ENCODE peak calls at places on chromosome 17, in eight cellular contexts. One of them, this sample, is unnamed.
A peak's percentile ranks its signal among the peaks of the same experiment; 100 is the strongest.

GRCh38 chr17:45171338-45172231 is 9.9 kb downstream of the HEXIM2 start:
- DNase-seq in lower leg skin: peak; percentile 93
- DNase-seq in AG04450: no peak
- DNase-seq in tibial artery: peak; percentile 74
- DNase-seq in progenitor cell of endocrine pancreas: no peak
- DNase-seq in omental fat pad: no peak
- DNase-seq in BJ: no peak
- DNase-seq in CD4-positive, alpha-beta T cell: no peak
- DNase-seq in this sample: no peak

GRCh38 chr17:39062846-39063680 is 88.4 kb downstream of the PLXDC1 start:
- DNase-seq in omental fat pad: no peak
- DNase-seq in lower leg skin: no peak
- DNase-seq in CD4-positive, alpha-beta T cell: no peak
- DNase-seq in BJ: peak; percentile 26
- DNase-seq in tibial artery: no peak
- DNase-seq in AG04450: no peak
- DNase-seq in progenitor cell of endocrine pancreas: no peak
- DNase-seq in this sample: no peak

GRCh38 chr17:71251936-71252335 is 868.9 kb upstream of the SOX9 start:
- DNase-seq in CD4-positive, alpha-beta T cell: no peak
- DNase-seq in lower leg skin: no peak
- DNase-seq in omental fat pad: no peak
- DNase-seq in progenitor cell of endocrine pancreas: no peak
- DNase-seq in tibial artery: no peak
- DNase-seq in AG04450: no peak
- DNase-seq in BJ: no peak
- DNase-seq in this sample: no peak

GRCh38 chr17:59830846-59831486 is 61.8 kb downstream of the TUBD1 start:
- DNase-seq in progenitor cell of endocrine pancreas: no peak
- DNase-seq in BJ: no peak
- DNase-seq in AG04450: no peak
- DNase-seq in tibial artery: no peak
- DNase-seq in CD4-positive, alpha-beta T cell: no peak
- DNase-seq in lower leg skin: peak; percentile 60
- DNase-seq in omental fat pad: no peak
- DNase-seq in this sample: no peak

GRCh38 chr17:72587156-72587555 is 466.3 kb downstream of the SOX9 start:
- DNase-seq in progenitor cell of endocrine pancreas: no peak
- DNase-seq in tibial artery: no peak
- DNase-seq in lower leg skin: no peak
- DNase-seq in CD4-positive, alpha-beta T cell: no peak
- DNase-seq in omental fat pad: no peak
- DNase-seq in BJ: no peak
- DNase-seq in AG04450: no peak
- DNase-seq in this sample: no peak

GRCh38 chr17:27513849-27514248 is 57.6 kb downstream of the KSR1 start:
- DNase-seq in CD4-positive, alpha-beta T cell: no peak
- DNase-seq in lower leg skin: no peak
- DNase-seq in BJ: no peak
- DNase-seq in tibial artery: no peak
- DNase-seq in progenitor cell of endocrine pancreas: no peak
- DNase-seq in AG04450: no peak
- DNase-seq in omental fat pad: no peak
- DNase-seq in this sample: no peak

GRCh38 chr17:57552114-57552601 is 192.9 kb downstream of the CCDC182 start:
- DNase-seq in lower leg skin: no peak
- DNase-seq in omental fat pad: no peak
- DNase-seq in tibial artery: no peak
- DNase-seq in CD4-positive, alpha-beta T cell: no peak
- DNase-seq in progenitor cell of endocrine pancreas: no peak
- DNase-seq in AG04450: no peak
- DNase-seq in BJ: no peak
- DNase-seq in this sample: no peak

GRCh38 chr17:80087346-80088265 is 13.8 kb upstream of the GAA start:
- DNase-seq in tibial artery: no peak
- DNase-seq in CD4-positive, alpha-beta T cell: no peak
- DNase-seq in BJ: no peak
- DNase-seq in omental fat pad: no peak
- DNase-seq in AG04450: no peak
- DNase-seq in lower leg skin: peak; percentile 65
- DNase-seq in progenitor cell of endocrine pancreas: no peak
- DNase-seq in this sample: no peak

GRCh38 chr17:29430275-29430674 is 40.1 kb downstream of the TAOK1 start:
- DNase-seq in AG04450: no peak
- DNase-seq in BJ: no peak
- DNase-seq in tibial artery: no peak
- DNase-seq in omental fat pad: no peak
- DNase-seq in progenitor cell of endocrine pancreas: no peak
- DNase-seq in lower leg skin: no peak
- DNase-seq in CD4-positive, alpha-beta T cell: no peak
- DNase-seq in this sample: no peak

GRCh38 chr17:40474419-40475002 is 26.9 kb downstream of the TNS4 start:
- DNase-seq in progenitor cell of endocrine pancreas: no peak
- DNase-seq in omental fat pad: no peak
- DNase-seq in BJ: no peak
- DNase-seq in lower leg skin: no peak
- DNase-seq in CD4-positive, alpha-beta T cell: no peak
- DNase-seq in AG04450: no peak
- DNase-seq in tibial artery: no peak
- DNase-seq in this sample: no peak

GRCh38 chr17:67414559-67414958 is 37.5 kb downstream of the PITPNC1 start:
- DNase-seq in lower leg skin: no peak
- DNase-seq in tibial artery: no peak
- DNase-seq in omental fat pad: no peak
- DNase-seq in BJ: no peak
- DNase-seq in CD4-positive, alpha-beta T cell: no peak
- DNase-seq in progenitor cell of endocrine pancreas: no peak
- DNase-seq in AG04450: no peak
- DNase-seq in this sample: no peak

GRCh38 chr17:45783593-45784292 is 377 bp upstream of the CRHR1 start:
- DNase-seq in lower leg skin: peak; percentile 88
- DNase-seq in tibial artery: no peak
- DNase-seq in progenitor cell of endocrine pancreas: peak; percentile 22
- DNase-seq in CD4-positive, alpha-beta T cell: no peak
- DNase-seq in AG04450: no peak
- DNase-seq in BJ: no peak
- DNase-seq in omental fat pad: no peak
- DNase-seq in this sample: no peak

GRCh38 chr17:61809816-61810392 is 53.4 kb downstream of the BRIP1 start:
- DNase-seq in AG04450: no peak
- DNase-seq in lower leg skin: no peak
- DNase-seq in omental fat pad: no peak
- DNase-seq in progenitor cell of endocrine pancreas: no peak
- DNase-seq in BJ: no peak
- DNase-seq in CD4-positive, alpha-beta T cell: no peak
- DNase-seq in tibial artery: no peak
- DNase-seq in this sample: no peak

GRCh38 chr17:66915792-66916191 is 48.7 kb upstream of the CACNG4 start:
- DNase-seq in omental fat pad: no peak
- DNase-seq in AG04450: no peak
- DNase-seq in progenitor cell of endocrine pancreas: no peak
- DNase-seq in lower leg skin: no peak
- DNase-seq in CD4-positive, alpha-beta T cell: no peak
- DNase-seq in tibial artery: no peak
- DNase-seq in BJ: no peak
- DNase-seq in this sample: no peak

GRCh38 chr17:49223517-49224197 is 6.9 kb downstream of the PHOSPHO1 start:
- DNase-seq in tibial artery: no peak
- DNase-seq in progenitor cell of endocrine pancreas: peak; percentile 69
- DNase-seq in omental fat pad: peak; percentile 46
- DNase-seq in BJ: no peak
- DNase-seq in lower leg skin: peak; percentile 91
- DNase-seq in CD4-positive, alpha-beta T cell: peak; percentile 57
- DNase-seq in AG04450: no peak
- DNase-seq in this sample: peak; percentile 83

GRCh38 chr17:59406808-59407381 is 75.4 kb downstream of the YPEL2 start:
- DNase-seq in progenitor cell of endocrine pancreas: no peak
- DNase-seq in BJ: no peak
- DNase-seq in omental fat pad: no peak
- DNase-seq in CD4-positive, alpha-beta T cell: no peak
- DNase-seq in AG04450: peak; percentile 26
- DNase-seq in tibial artery: no peak
- DNase-seq in lower leg skin: no peak
- DNase-seq in this sample: no peak

GRCh38 chr17:76868669-76869208 is 535 bp downstream of the MGAT5B start:
- DNase-seq in BJ: no peak
- DNase-seq in progenitor cell of endocrine pancreas: peak; percentile 15
- DNase-seq in CD4-positive, alpha-beta T cell: no peak
- DNase-seq in lower leg skin: no peak
- DNase-seq in omental fat pad: no peak
- DNase-seq in tibial artery: no peak
- DNase-seq in AG04450: no peak
- DNase-seq in this sample: no peak

GRCh38 chr17:6166492-6167179 is 96.5 kb downstream of the WSCD1 start:
- DNase-seq in omental fat pad: no peak
- DNase-seq in lower leg skin: peak; percentile 29
- DNase-seq in progenitor cell of endocrine pancreas: no peak
- DNase-seq in tibial artery: no peak
- DNase-seq in BJ: no peak
- DNase-seq in AG04450: no peak
- DNase-seq in CD4-positive, alpha-beta T cell: no peak
- DNase-seq in this sample: no peak

GRCh38 chr17:29608986-29609385 is 13.7 kb downstream of the CORO6 start:
- DNase-seq in AG04450: no peak
- DNase-seq in CD4-positive, alpha-beta T cell: no peak
- DNase-seq in progenitor cell of endocrine pancreas: no peak
- DNase-seq in omental fat pad: no peak
- DNase-seq in BJ: no peak
- DNase-seq in tibial artery: no peak
- DNase-seq in lower leg skin: no peak
- DNase-seq in this sample: no peak

GRCh38 chr17:17763734-17764133 is 73.1 kb downstream of the SREBF1 start:
- DNase-seq in AG04450: no peak
- DNase-seq in CD4-positive, alpha-beta T cell: no peak
- DNase-seq in progenitor cell of endocrine pancreas: no peak
- DNase-seq in omental fat pad: no peak
- DNase-seq in lower leg skin: no peak
- DNase-seq in BJ: no peak
- DNase-seq in tibial artery: no peak
- DNase-seq in this sample: no peak
- TF ChIP-seq CTCF in AG04450: no peak
- TF ChIP-seq CTCF in CD4-positive, alpha-beta T cell: no peak
- TF ChIP-seq CTCF in progenitor cell of endocrine pancreas: no peak
- TF ChIP-seq CTCF in omental fat pad: no peak
- TF ChIP-seq CTCF in lower leg skin: no peak
- TF ChIP-seq CTCF in BJ: no peak
- TF ChIP-seq CTCF in tibial artery: no peak
- TF ChIP-seq CTCF in this sample: no peak

GRCh38 chr17:36889955-36890354 is 47.3 kb upstream of the LHX1 start:
- DNase-seq in CD4-positive, alpha-beta T cell: no peak
- DNase-seq in progenitor cell of endocrine pancreas: no peak
- DNase-seq in omental fat pad: no peak
- DNase-seq in BJ: no peak
- DNase-seq in AG04450: no peak
- DNase-seq in lower leg skin: no peak
- DNase-seq in tibial artery: no peak
- DNase-seq in this sample: no peak
- TF ChIP-seq CTCF in CD4-positive, alpha-beta T cell: no peak
- TF ChIP-seq CTCF in progenitor cell of endocrine pancreas: no peak
- TF ChIP-seq CTCF in omental fat pad: no peak
- TF ChIP-seq CTCF in BJ: no peak
- TF ChIP-seq CTCF in AG04450: no peak
- TF ChIP-seq CTCF in lower leg skin: no peak
- TF ChIP-seq CTCF in tibial artery: no peak
- TF ChIP-seq CTCF in this sample: no peak

DNA sequence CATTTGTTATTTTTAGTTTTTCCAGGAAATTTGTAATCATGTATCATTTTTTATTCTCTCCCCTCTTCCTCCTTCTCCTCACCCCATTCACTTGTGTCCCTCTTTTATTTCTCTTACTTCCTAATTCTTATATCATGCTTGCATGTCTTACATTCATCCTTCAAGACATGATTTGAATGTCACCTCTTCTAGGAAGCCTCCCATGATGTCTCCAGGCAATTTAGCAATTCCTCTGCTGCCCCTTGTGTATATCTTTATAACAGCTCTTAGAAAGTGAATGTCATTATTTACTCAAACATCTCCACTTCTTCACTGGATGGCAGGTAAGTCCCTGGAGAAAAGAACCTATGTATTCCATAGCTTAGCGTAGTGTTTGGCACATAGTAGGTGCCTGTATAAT is 7.8 kb downstream of the HNF1B start:
- DNase-seq in omental fat pad: no peak
- DNase-seq in AG04450: no peak
- DNase-seq in lower leg skin: no peak
- DNase-seq in tibial artery: no peak
- DNase-seq in BJ: no peak
- DNase-seq in CD4-positive, alpha-beta T cell: no peak
- DNase-seq in progenitor cell of endocrine pancreas: no peak
- DNase-seq in this sample: no peak
- TF ChIP-seq CTCF in omental fat pad: no peak
- TF ChIP-seq CTCF in AG04450: peak; percentile 35
- TF ChIP-seq CTCF in lower leg skin: no peak
- TF ChIP-seq CTCF in tibial artery: no peak
- TF ChIP-seq CTCF in BJ: peak; percentile 14
- TF ChIP-seq CTCF in CD4-positive, alpha-beta T cell: no peak
- TF ChIP-seq CTCF in progenitor cell of endocrine pancreas: peak; percentile 15
- TF ChIP-seq CTCF in this sample: peak; percentile 34

GRCh38 chr17:17119533-17119932 is 77.3 kb downstream of the MPRIP start:
- DNase-seq in progenitor cell of endocrine pancreas: no peak
- DNase-seq in tibial artery: no peak
- DNase-seq in CD4-positive, alpha-beta T cell: peak; percentile 29
- DNase-seq in lower leg skin: peak; percentile 89
- DNase-seq in AG04450: peak; percentile 30
- DNase-seq in omental fat pad: no peak
- DNase-seq in BJ: no peak
- DNase-seq in this sample: no peak

GRCh38 chr17:17120716-17121115 is 78.5 kb downstream of the MPRIP start:
- DNase-seq in progenitor cell of endocrine pancreas: no peak
- DNase-seq in CD4-positive, alpha-beta T cell: no peak
- DNase-seq in AG04450: no peak
- DNase-seq in BJ: no peak
- DNase-seq in tibial artery: no peak
- DNase-seq in omental fat pad: no peak
- DNase-seq in lower leg skin: no peak
- DNase-seq in this sample: no peak

GRCh38 chr17:17120294-17120693 is 78.0 kb downstream of the MPRIP start:
- DNase-seq in BJ: no peak
- DNase-seq in omental fat pad: no peak
- DNase-seq in CD4-positive, alpha-beta T cell: no peak
- DNase-seq in lower leg skin: no peak
- DNase-seq in tibial artery: no peak
- DNase-seq in AG04450: no peak
- DNase-seq in progenitor cell of endocrine pancreas: no peak
- DNase-seq in this sample: no peak

GRCh38 chr17:17122781-17123483 is 80.7 kb downstream of the MPRIP start:
- DNase-seq in omental fat pad: no peak
- DNase-seq in CD4-positive, alpha-beta T cell: no peak
- DNase-seq in progenitor cell of endocrine pancreas: no peak
- DNase-seq in lower leg skin: no peak
- DNase-seq in tibial artery: no peak
- DNase-seq in AG04450: no peak
- DNase-seq in BJ: no peak
- DNase-seq in this sample: no peak

DNA sequence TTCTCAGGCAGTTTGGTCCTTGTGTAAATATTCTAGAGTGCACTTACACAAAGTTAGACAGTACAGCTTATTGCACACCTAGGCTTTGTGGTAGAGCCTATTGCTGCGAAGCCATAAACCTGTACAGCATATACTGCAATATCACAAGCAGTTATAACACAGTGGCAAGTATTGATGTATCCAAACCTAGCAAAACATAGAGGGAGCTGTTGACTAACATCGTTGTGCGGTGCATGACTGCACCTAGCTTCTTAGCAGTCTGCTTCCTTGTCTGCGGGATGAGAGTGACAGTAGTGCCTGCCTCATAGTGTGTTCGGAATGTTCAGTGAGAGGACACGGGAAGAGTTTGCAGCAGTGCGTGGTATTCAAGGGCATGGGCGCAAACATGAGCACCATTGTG is 78.9 kb downstream of the MPRIP start:
- DNase-seq in AG04450: no peak
- DNase-seq in CD4-positive, alpha-beta T cell: no peak
- DNase-seq in BJ: no peak
- DNase-seq in lower leg skin: no peak
- DNase-seq in omental fat pad: no peak
- DNase-seq in progenitor cell of endocrine pancreas: no peak
- DNase-seq in tibial artery: no peak
- DNase-seq in this sample: no peak
- TF ChIP-seq CTCF in AG04450: no peak
- TF ChIP-seq CTCF in CD4-positive, alpha-beta T cell: no peak
- TF ChIP-seq CTCF in BJ: no peak
- TF ChIP-seq CTCF in lower leg skin: no peak
- TF ChIP-seq CTCF in omental fat pad: no peak
- TF ChIP-seq CTCF in progenitor cell of endocrine pancreas: no peak
- TF ChIP-seq CTCF in tibial artery: no peak
- TF ChIP-seq CTCF in this sample: no peak

This sample was measured in type B pancreatic cell.